ENCODE peak calls at places on chromosomes 3 and 15, in eight cellular contexts. O, A, V, T, S, Z, X and G are unnamed samples.

GRCh38 chr15:93017521-93017920 is 71.5 kb downstream of the RGMA start:
- DNase-seq in T (no peak), Z (no peak), X (no peak), A (peak; percentile 29), S (no peak), O (no peak), V (no peak), G (no peak)

GRCh38 chr3:29274667-29275066 is 6.2 kb upstream of the RBMS3 start:
- DNase-seq in S (no peak), T (no peak), V (no peak), O (no peak), A (no peak), Z (no peak), X (no peak), G (no peak)

GRCh38 chr3:133295199-133295901 is 104.5 kb upstream of the BFSP2 start:
- DNase-seq in O (no peak), S (no peak), T (no peak), Z (no peak), V (peak; percentile 10), X (no peak), A (no peak), G (no peak)

GRCh38 chr3:113018461-113019181 is 27.8 kb downstream of the GTPBP8 start:
- DNase-seq in A (no peak), V (no peak), T (no peak), Z (peak; percentile 20), S (no peak), X (no peak), O (no peak), G (no peak)

GRCh38 chr3:4977889-4978258 is 1.4 kb upstream of the BHLHE40 start:
- DNase-seq in X (no peak), O (no peak), A (no peak), V (no peak), S (no peak), Z (no peak), T (no peak), G (no peak)

GRCh38 chr3:153295906-153296305 is 133.9 kb downstream of the RAP2B start:
- DNase-seq in Z (no peak), T (no peak), V (no peak), A (no peak), X (no peak), S (no peak), O (no peak), G (no peak)

GRCh38 chr3:50655009-50655830 is 19.5 kb upstream of the DOCK3 start:
- DNase-seq in O (no peak), V (no peak), S (no peak), Z (no peak), X (no peak), T (no peak), A (no peak), G (no peak)

GRCh38 chr15:28886431-28887343 is 913 bp downstream of the APBA2 start:
- DNase-seq in A (no peak), O (no peak), S (no peak), T (no peak), Z (no peak), V (no peak), X (no peak), G (no peak)

GRCh38 chr15:58770519-58770856 is 614 bp upstream of the MINDY2 start:
- DNase-seq in O (no peak), Z (no peak), T (no peak), V (peak; percentile 70), A (peak; percentile 71), X (no peak), S (no peak), G (no peak)

GRCh38 chr3:143330316-143330868 is 210.8 kb downstream of the CHST2 start:
- DNase-seq in O (no peak), A (no peak), S (no peak), X (no peak), Z (no peak), T (no peak), V (no peak), G (no peak)

GRCh38 chr15:85073556-85074194 is 92.0 kb downstream of the PDE8A start:
- DNase-seq in Z (no peak), T (no peak), X (no peak), S (no peak), A (no peak), O (no peak), V (peak; percentile 39), G (no peak)

GRCh38 chr15:91263632-91264477 is 163.8 kb downstream of the SV2B start:
- DNase-seq in A (no peak), T (no peak), S (no peak), X (peak; percentile 84), O (peak; percentile 67), V (no peak), Z (no peak), G (no peak)

GRCh38 chr3:49906004-49906860 is 2.6 kb upstream of the MST1R start:
- DNase-seq in Z (peak; percentile 67), X (no peak), T (peak; percentile 79), O (no peak), V (peak; percentile 90), A (no peak), S (peak; percentile 68), G (peak; percentile 49)

GRCh38 chr3:17201538-17201937 is 316.8 kb downstream of the PLCL2 start:
- DNase-seq in V (no peak), A (no peak), T (no peak), X (no peak), O (no peak), Z (no peak), S (no peak), G (no peak)

GRCh38 chr3:17194116-17194515 is 309.4 kb downstream of the PLCL2 start:
- DNase-seq in V (no peak), O (no peak), A (no peak), S (no peak), T (no peak), Z (no peak), X (no peak), G (no peak)

GRCh38 chr3:17195192-17195611 is 310.4 kb downstream of the PLCL2 start:
- DNase-seq in X (no peak), Z (peak; percentile 66), T (no peak), V (peak; percentile 62), S (no peak), A (peak; percentile 42), O (no peak), G (no peak)

GRCh38 chr3:17192995-17193394 is 308.2 kb downstream of the PLCL2 start:
- DNase-seq in S (no peak), O (no peak), Z (no peak), A (no peak), T (no peak), X (no peak), V (no peak), G (no peak)

DNA sequence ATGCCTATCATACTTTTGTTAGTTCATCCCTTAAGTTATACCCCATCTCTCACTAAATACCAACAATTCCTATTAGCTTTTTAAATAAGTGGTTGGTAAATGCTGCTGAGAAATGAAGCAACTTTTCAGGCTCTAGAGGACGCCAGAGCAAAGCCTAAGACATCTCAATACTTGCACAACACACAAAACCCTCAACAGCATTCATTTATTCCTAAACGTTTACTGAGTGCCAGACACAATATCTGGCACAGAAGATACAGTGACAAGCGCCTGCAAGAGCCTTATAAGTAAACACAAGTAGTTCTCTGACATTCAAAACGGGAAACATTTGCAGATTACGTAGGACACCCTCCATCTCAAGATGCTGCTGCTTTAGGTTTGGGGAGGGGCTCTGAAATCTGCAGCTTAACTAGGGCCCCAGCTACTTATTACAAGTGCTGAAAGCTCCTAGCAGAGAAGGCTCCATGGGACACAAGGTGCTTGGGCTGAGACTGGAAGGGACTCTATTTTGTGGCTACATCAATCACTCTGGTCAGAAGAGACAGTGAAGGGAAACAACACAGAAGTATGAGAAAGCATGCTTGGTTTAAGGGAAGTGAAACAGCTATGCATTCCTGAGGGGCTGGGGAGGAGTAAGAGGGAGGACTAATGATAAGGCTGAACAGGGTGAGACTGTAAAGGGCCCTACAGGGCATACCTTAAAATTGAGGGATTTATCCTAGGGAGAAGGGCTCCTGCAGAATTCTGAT is 311.3 kb downstream of the PLCL2 start:
- DNase-seq in Z (peak; percentile 57), V (peak; percentile 41), A (peak; percentile 16), O (no peak), S (no peak), T (no peak), X (no peak), G (no peak)
- TF ChIP-seq CTCF in Z (no peak), V (peak; percentile 41), A (peak; percentile 41), O (no peak), S (no peak), T (no peak), X (no peak), G (no peak)

GRCh38 chr15:65115086-65115485 is at the start of gene UBAP1L:
- DNase-seq in V (no peak), Z (no peak), O (no peak), X (no peak), T (no peak), A (no peak), S (no peak), G (no peak)
- TF ChIP-seq CTCF in V (no peak), Z (no peak), O (no peak), X (no peak), T (no peak), A (no peak), S (no peak), G (no peak)

GRCh38 chr15:73476704-73477216 is 33.8 kb downstream of the REC114 start:
- DNase-seq in T (no peak), X (no peak), Z (no peak), O (no peak), A (no peak), V (no peak), S (no peak), G (no peak)

GRCh38 chr15:73480051-73480450 is 37.1 kb downstream of the REC114 start:
- DNase-seq in Z (no peak), A (no peak), S (no peak), O (no peak), V (no peak), X (no peak), T (no peak), G (no peak)

DNA sequence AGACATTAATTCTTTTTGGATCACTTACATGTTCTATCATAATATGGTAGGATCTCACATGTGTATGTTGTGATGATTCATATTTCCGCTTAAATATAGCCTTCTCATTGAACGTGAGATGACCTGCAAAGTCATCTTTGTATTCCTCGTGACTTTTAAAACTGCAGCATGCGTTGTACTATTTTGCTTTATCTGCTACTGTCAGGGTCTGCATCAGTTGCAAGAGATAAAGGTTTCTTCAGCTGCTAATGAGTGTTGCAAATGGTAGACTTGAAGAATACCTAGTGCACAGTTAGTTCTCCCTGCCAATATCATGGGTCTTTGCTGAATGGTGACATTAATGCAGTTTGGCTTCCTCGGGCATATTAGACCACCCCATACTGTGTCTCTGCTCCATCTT is 31.8 kb downstream of the REC114 start:
- DNase-seq in O (no peak), X (no peak), V (no peak), S (no peak), A (no peak), Z (no peak), T (no peak), G (no peak)
- TF ChIP-seq CTCF in O (no peak), X (no peak), V (no peak), S (no peak), A (no peak), Z (no peak), T (no peak), G (no peak)

DNA sequence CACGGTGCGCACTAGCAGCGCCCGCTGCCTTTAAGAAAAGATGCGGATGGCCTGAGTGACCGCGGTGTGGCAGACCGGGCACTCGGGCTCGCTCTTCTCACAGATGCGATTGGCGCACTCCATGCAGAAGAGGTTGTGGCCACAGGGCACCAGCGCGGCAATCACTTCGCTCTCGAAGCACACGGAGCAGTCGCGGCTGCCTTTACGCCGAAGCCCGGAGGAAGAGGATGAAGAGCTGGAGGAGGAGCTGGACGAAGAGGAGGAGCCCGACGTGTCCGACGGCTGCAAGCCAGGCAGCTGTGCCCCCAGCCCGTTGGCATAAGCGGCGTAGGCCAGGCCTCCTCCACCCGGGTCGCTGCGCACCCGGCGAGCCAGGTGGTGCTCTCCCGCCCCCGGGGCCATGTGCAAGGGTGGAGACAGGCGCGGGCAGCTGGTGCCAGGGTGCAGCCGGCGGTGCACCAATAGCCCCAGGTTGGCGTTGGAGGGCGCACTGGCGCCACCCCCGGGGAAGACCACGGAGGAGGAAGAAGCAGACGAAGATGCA is 2.6 kb downstream of the MEX3B start:
- DNase-seq in O (no peak), V (peak; percentile 6), S (peak; percentile 44), X (no peak), Z (no peak), A (no peak), T (no peak), G (no peak)
- TF ChIP-seq CTCF in O (no peak), V (no peak), S (no peak), X (no peak), Z (no peak), A (no peak), T (no peak), G (no peak)